ENCODE peak calls at places on chromosomes 3 and 15, in ten cellular contexts. I is neural progenitor cell; N is HEK293T; O is stimulated activated CD8-positive, alpha-beta memory T cell treated with anti-CD3 and anti-CD28 coated beads, Interleukin-15, amount 100 ng/mL, for 24 hours; R is Ammon's horn; T is SJSA1; U is cerebellum; X is iris pigment epithelial cell; D is NCI-H1436; W is WTC11. C is an unnamed sample.

GRCh38 chr3:82186017-82186416 is 424.6 kb upstream of the GBE1 start:
- DNase-seq in O (no peak), R (no peak), X (no peak), T (no peak), I (no peak), U (no peak), W (no peak), D (no peak), N (no peak), C (no peak)

GRCh38 chr3:48826451-48826850 is 21.2 kb downstream of the PRKAR2A start:
- DNase-seq in T (peak), D (no peak), U (no peak), W (no peak), X (peak), I (no peak), N (no peak), R (no peak), O (no peak), C (no peak)

GRCh38 chr3:127068871-127069270 is 86.0 kb downstream of the PLXNA1 start:
- DNase-seq in R (no peak), W (no peak), I (no peak), N (no peak), O (no peak), X (no peak), D (no peak), T (no peak), U (no peak), C (no peak)

GRCh38 chr3:11995061-11995460 is 9.1 kb upstream of the SYN2 start:
- DNase-seq in O (no peak), W (peak), I (peak), D (peak), U (no peak), T (no peak), X (no peak), R (no peak), N (peak), C (peak)

GRCh38 chr3:23567917-23568316 is 237.8 kb upstream of the UBE2E1 start:
- DNase-seq in X (peak), I (no peak), U (no peak), O (no peak), N (no peak), R (peak), D (no peak), W (no peak), T (peak), C (no peak)

GRCh38 chr3:155497930-155498647 is 204.6 kb upstream of the STRIT1 start:
- DNase-seq in I (no peak), D (no peak), N (no peak), R (no peak), O (no peak), U (no peak), X (peak), T (peak), W (no peak), C (no peak)

GRCh38 chr3:19576343-19576742 is 357.7 kb downstream of the EFHB start:
- DNase-seq in T (no peak), X (no peak), N (no peak), O (no peak), R (no peak), D (no peak), I (no peak), U (no peak), W (no peak), C (no peak)

GRCh38 chr15:34473840-34474239 is 36.2 kb upstream of the GOLGA8A start:
- DNase-seq in O (no peak), X (no peak), W (no peak), N (no peak), D (no peak), R (no peak), T (no peak), U (no peak), I (no peak), C (no peak)

GRCh38 chr3:104903064-104903463 is 463.6 kb upstream of the ALCAM start:
- DNase-seq in I (no peak), O (no peak), R (no peak), N (no peak), U (no peak), X (no peak), T (no peak), D (no peak), W (no peak), C (no peak)

GRCh38 chr3:10189557-10190374 is 25.0 kb downstream of the IRAK2 start:
- DNase-seq in O (no peak), D (no peak), N (no peak), U (no peak), R (peak), T (no peak), X (peak), I (no peak), W (no peak), C (no peak)

GRCh38 chr3:65044401-65044800 is 356.6 kb upstream of the ADAMTS9 start:
- DNase-seq in X (no peak), W (no peak), R (no peak), U (no peak), O (no peak), N (no peak), I (no peak), T (no peak), D (no peak), C (no peak)

GRCh38 chr15:101676965-101677364 is 24.8 kb upstream of the TM2D3 start:
- DNase-seq in X (peak), U (peak), O (no peak), I (no peak), N (no peak), T (peak), W (no peak), D (no peak), R (peak), C (no peak)

GRCh38 chr3:18372786-18373405 is 52.2 kb downstream of the SATB1 start:
- DNase-seq in N (no peak), W (no peak), O (no peak), I (no peak), U (no peak), T (no peak), R (no peak), X (no peak), D (no peak), C (no peak)